ENCODE peak calls at places on chromosomes 11 and 22, in seven cellular contexts. T is K562, X is HCT116, S is SK-N-SH, W is GM12878, M is HepG2, O is H1. I is an unnamed sample.

GRCh38 chr11:106076421-106076922 is 675 bp downstream of the KBTBD3 start:
- DNase-seq in W (no peak), X (no peak), T (no peak), M (no peak), O (no peak), S (no peak), I (no peak)

GRCh38 chr11:126410649-126411048 is 55.2 kb downstream of the ST3GAL4 start:
- DNase-seq in W (no peak), T (no peak), S (no peak), O (no peak), X (no peak), M (no peak), I (no peak)

GRCh38 chr11:83087035-83087434 is 15.3 kb upstream of the RAB30 start:
- DNase-seq in T (no peak), O (no peak), S (no peak), X (no peak), M (peak), W (no peak), I (peak)

GRCh38 chr11:47004595-47005033 is 68.1 kb downstream of the CSTPP1 start:
- DNase-seq in O (no peak), X (no peak), S (peak), T (peak), W (no peak), M (peak), I (peak)

GRCh38 chr11:71542856-71543743 is 5.1 kb upstream of the KRTAP5-9 start:
- DNase-seq in T (no peak), O (no peak), W (peak), M (no peak), S (peak), X (no peak), I (no peak)

GRCh38 chr11:125365196-125365931 is 130.7 kb downstream of the FEZ1 start:
- DNase-seq in O (no peak), W (no peak), T (no peak), X (no peak), S (no peak), M (no peak), I (no peak)

GRCh38 chr11:121665211-121665838 is 212.6 kb upstream of the SORL1-AS1 start:
- DNase-seq in O (no peak), M (no peak), S (no peak), W (no peak), X (no peak), T (no peak), I (no peak)

GRCh38 chr11:108614086-108614485 is 20.5 kb upstream of the EXPH5 start:
- DNase-seq in S (no peak), X (no peak), W (no peak), T (no peak), O (no peak), M (no peak), I (no peak)

GRCh38 chr11:126857860-126858808 is 142.4 kb downstream of the KIRREL3 start:
- DNase-seq in S (peak), X (no peak), M (no peak), T (no peak), W (no peak), O (no peak), I (no peak)

GRCh38 chr11:79942071-79942470 is 501.2 kb upstream of the TENM4 start:
- DNase-seq in X (no peak), T (no peak), S (no peak), W (no peak), M (no peak), O (no peak), I (no peak)

GRCh38 chr22:42645341-42645937 is 3.8 kb downstream of the CYB5R3 start:
- DNase-seq in W (no peak), S (no peak), M (no peak), O (no peak), X (no peak), T (no peak), I (no peak)

GRCh38 chr22:42648017-42648367 is 1.2 kb downstream of the CYB5R3 start:
- DNase-seq in T (no peak), M (no peak), W (no peak), O (no peak), X (no peak), S (no peak), I (no peak)

GRCh38 chr22:42648368-42649260 is 578 bp downstream of the CYB5R3 start:
- DNase-seq in M (peak), X (no peak), S (no peak), T (peak), W (no peak), O (no peak), I (peak)

GRCh38 chr22:42645938-42646568 is 3.1 kb downstream of the CYB5R3 start:
- DNase-seq in O (no peak), X (no peak), S (no peak), W (no peak), M (no peak), T (no peak), I (no peak)

DNA sequence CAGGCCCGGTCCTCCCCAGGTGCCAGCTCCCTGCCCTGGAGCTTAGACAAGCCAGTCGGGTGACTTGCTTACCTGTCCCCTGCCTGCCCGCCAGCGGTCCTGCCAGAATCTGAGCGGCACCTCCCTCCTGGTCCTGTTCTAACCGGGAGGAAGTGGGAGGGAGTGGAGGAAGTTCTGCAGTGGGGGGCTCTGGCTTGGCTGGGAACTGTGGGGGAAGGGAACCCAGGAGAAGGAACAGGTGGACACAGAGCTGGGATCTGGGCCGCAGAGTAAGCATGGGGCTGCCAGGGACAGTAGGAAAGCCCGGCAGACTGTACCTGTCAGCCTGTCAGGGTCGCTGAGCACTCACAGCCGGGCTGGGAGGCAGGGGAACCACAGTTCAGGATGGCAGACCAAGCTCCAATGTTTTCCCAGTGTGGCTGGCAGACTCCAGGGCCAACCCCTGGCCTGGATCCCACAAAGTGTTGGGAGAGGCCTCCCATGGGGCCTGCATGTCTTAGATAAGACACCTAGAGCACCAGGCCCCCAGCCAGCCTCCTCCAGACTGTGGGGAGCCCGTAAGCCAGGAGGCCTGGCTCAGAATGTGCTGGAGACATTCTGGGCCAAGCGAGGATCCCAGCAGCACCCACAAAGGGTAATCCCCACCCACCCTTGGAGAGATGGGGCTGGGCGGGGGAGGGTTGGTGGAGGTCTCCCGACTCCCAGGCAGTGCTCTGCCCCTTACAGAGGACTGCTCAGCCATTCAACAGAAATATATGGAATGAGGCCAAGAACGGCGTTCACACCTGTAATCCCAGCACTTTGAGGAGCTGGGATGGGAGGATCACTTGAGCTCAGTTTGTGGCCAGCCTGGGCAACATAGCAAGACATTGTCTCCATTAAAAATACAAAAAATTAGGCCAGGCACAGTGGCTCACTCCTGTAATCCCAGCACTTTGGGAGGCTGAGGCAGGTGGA is 2.3 kb downstream of the CYB5R3 start:
- DNase-seq in M (no peak), O (no peak), X (no peak), T (peak), S (no peak), W (no peak), I (peak)
- TF ChIP-seq JUND in M (no peak), O (no peak), X (no peak), T (no peak), S (no peak), W (no peak), I (no peak)

GRCh38 chr11:57406337-57406904 is 16.0 kb upstream of the PRG2 start:
- DNase-seq in O (no peak), M (no peak), W (peak), S (no peak), X (no peak), T (no peak), I (no peak)
- TF ChIP-seq JUND in O (no peak), M (no peak), W (no peak), S (no peak), X (no peak), T (peak), I (no peak)

GRCh38 chr22:30626413-30626812 is 9.2 kb upstream of the SLC35E4 start:
- DNase-seq in M (no peak), O (no peak), W (no peak), S (no peak), T (no peak), X (no peak), I (no peak)
- TF ChIP-seq JUND in M (no peak), O (no peak), W (no peak), S (no peak), T (no peak), X (no peak), I (no peak)

GRCh38 chr22:44723801-44724200 is 21.8 kb downstream of the PRR5 start:
- DNase-seq in S (peak), W (peak), X (peak), O (no peak), M (peak), T (no peak), I (peak)
- TF ChIP-seq JUND in S (no peak), W (no peak), X (no peak), O (no peak), M (no peak), T (no peak), I (no peak)

GRCh38 chr11:94196363-94196762 is 67.7 kb downstream of the PANX1 start:
- DNase-seq in X (no peak), T (no peak), M (no peak), O (no peak), S (no peak), W (no peak), I (no peak)

GRCh38 chr11:94203070-94203469 is 74.4 kb downstream of the PANX1 start:
- DNase-seq in M (no peak), W (no peak), S (no peak), T (no peak), X (no peak), O (no peak), I (no peak)

GRCh38 chr11:94198718-94199117 is 70.1 kb downstream of the PANX1 start:
- DNase-seq in S (no peak), T (no peak), M (no peak), O (no peak), X (no peak), W (no peak), I (no peak)

GRCh38 chr11:94199367-94200130 is 70.9 kb downstream of the PANX1 start:
- DNase-seq in T (no peak), O (no peak), W (no peak), S (no peak), M (no peak), X (no peak), I (no peak)

DNA sequence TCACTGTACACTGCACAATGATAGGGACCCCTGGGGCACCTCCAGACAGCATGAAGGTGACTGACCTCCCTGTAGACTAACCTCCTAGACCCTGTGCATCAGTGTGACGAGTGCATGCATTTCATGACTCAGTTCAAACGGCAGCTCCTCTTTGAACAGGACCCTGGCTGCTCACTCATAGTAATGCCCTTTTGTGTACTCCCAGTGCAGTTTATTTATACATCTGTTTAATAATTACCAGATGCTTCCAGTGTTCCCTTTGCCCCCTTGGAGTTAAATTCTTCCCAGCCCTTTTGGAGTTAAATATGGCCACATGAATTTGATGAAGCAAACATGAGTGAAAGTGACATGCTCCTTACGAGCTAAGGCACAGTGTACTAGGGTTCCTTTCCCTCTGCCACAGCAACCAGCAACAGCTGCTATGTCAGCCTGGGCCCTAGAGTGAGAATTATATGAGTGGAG is 72.4 kb downstream of the PANX1 start:
- DNase-seq in T (no peak), X (no peak), O (no peak), M (peak), W (no peak), S (no peak), I (no peak)
- TF ChIP-seq JUND in T (no peak), X (no peak), O (no peak), M (no peak), W (no peak), S (no peak), I (no peak)

GRCh38 chr11:27642954-27643353 is 57.3 kb downstream of the BDNF start:
- DNase-seq in O (no peak), S (no peak), X (no peak), W (no peak), T (no peak), M (no peak), I (no peak)

GRCh38 chr11:27646051-27646818 is 54.0 kb downstream of the BDNF start:
- DNase-seq in S (peak), T (no peak), M (no peak), O (no peak), W (no peak), X (no peak), I (no peak)

GRCh38 chr11:27649800-27650199 is 50.5 kb downstream of the BDNF start:
- DNase-seq in W (no peak), T (no peak), M (no peak), S (no peak), X (no peak), O (no peak), I (no peak)

GRCh38 chr11:27653990-27654758 is 46.1 kb downstream of the BDNF start:
- DNase-seq in T (no peak), W (no peak), O (no peak), M (no peak), S (peak), X (no peak), I (no peak)

DNA sequence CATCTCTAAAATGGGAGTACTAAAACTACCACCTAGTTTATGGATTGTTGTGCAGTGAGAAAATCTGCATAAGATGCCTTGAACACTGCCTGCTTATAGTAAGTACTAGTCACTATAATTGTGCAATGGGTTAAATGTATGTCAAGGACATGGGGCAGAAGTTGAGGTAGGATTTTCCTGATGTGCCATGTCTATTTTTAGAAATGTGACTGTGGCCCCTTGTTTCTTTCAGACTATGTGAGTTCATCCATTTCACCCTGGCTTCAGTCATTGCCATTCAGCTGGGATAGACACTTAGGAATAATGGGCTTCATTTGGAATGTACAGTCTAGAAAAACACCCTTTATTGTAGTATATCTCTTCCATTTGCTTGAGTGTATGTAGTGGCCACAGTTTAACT is 51.4 kb downstream of the BDNF start:
- DNase-seq in T (no peak), X (no peak), W (no peak), O (no peak), M (no peak), S (no peak), I (no peak)
- TF ChIP-seq JUND in T (no peak), X (no peak), W (no peak), O (no peak), M (no peak), S (no peak), I (no peak)

DNA sequence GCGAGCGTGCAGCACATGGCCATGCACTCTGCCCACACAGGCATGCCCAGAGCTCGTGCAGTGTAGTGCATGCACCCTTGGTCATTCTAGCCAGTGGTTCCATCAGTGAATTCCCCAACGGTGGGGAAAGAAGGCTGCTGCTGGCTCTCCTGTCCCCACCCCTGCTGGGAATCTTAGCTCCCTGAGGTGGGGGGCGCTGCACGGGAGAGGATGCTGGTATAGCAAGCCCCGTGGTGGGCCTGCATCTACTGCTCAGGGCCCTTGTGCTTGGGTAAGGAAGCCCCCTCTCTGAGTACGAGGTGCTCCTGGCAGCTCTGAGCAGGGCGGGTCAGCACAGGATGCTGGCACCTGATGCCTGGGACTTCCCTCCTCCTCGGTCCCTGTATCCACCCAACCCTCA is 18.5 kb upstream of the BAIAP2L2 start:
- DNase-seq in W (no peak), M (no peak), S (no peak), O (no peak), X (no peak), T (no peak), I (no peak)
- TF ChIP-seq JUND in W (no peak), M (no peak), S (no peak), O (no peak), X (no peak), T (no peak), I (no peak)